ENCODE peak calls at places on chromosomes 13 and 19, in four cellular contexts. J, Y, Z and W are unnamed samples.

GRCh38 chr13:99312493-99312883 is 5.3 kb upstream of the GPR183 start:
- DNase-seq in J (peak; percentile 55), Y (no peak), Z (no peak), W (peak; percentile 68)

GRCh38 chr13:66508153-66508909 is 721.8 kb downstream of the PCDH9 start:
- DNase-seq in J (no peak), Y (no peak), Z (no peak), W (no peak)

GRCh38 chr19:52296773-52297600 is at the start of gene ZNF480:
- DNase-seq in J (peak; percentile 84), Y (peak; percentile 87), Z (peak; percentile 75), W (peak; percentile 86)

GRCh38 chr13:34678154-34678553 is 263.9 kb upstream of the NBEA start:
- DNase-seq in J (no peak), Y (no peak), Z (peak; percentile 39), W (no peak)

GRCh38 chr13:42393573-42394360 is 121.8 kb downstream of the AKAP11 start:
- DNase-seq in J (no peak), Y (no peak), Z (no peak), W (no peak)

GRCh38 chr13:99065250-99066015 is 87.6 kb upstream of the DOCK9 start:
- DNase-seq in J (no peak), Y (no peak), Z (no peak), W (no peak)

GRCh38 chr13:56850852-56851251 is 289.9 kb upstream of the PRR20A start:
- DNase-seq in J (no peak), Y (no peak), Z (no peak), W (no peak)

GRCh38 chr13:40812102-40812501 is 22.7 kb downstream of the SLC25A15 start:
- DNase-seq in J (no peak), Y (no peak), Z (no peak), W (no peak)

GRCh38 chr19:14006766-14007562 is 844 bp upstream of the RFX1 start:
- DNase-seq in J (no peak), Y (no peak), Z (no peak), W (no peak)

GRCh38 chr19:4345656-4346383 is 2.5 kb downstream of the MPND start:
- DNase-seq in J (no peak), Y (no peak), Z (no peak), W (peak; percentile 93)

GRCh38 chr13:66860868-66861447 is 369.2 kb downstream of the PCDH9 start:
- DNase-seq in J (no peak), Y (no peak), Z (no peak), W (no peak)

GRCh38 chr19:3497757-3498515 is 2.5 kb downstream of the DOHH start:
- DNase-seq in J (no peak), Y (no peak), Z (no peak), W (no peak)

GRCh38 chr19:17579523-17580244 is 24.2 kb downstream of the COLGALT1 start:
- DNase-seq in J (peak; percentile 35), Y (no peak), Z (peak; percentile 39), W (no peak)

GRCh38 chr19:7333198-7334118 is 15.3 kb upstream of the ARHGEF18 start:
- DNase-seq in J (peak; percentile 64), Y (no peak), Z (peak; percentile 61), W (no peak)

GRCh38 chr13:50589139-50589538 is 254.4 kb downstream of the DLEU7 start:
- DNase-seq in J (no peak), Y (no peak), Z (no peak), W (no peak)

GRCh38 chr13:26583662-26584061 is 26.2 kb downstream of the WASF3 start:
- DNase-seq in J (no peak), Y (no peak), Z (no peak), W (no peak)

GRCh38 chr19:27776020-27776419 is 1436.9 kb downstream of the UQCRFS1 start:
- DNase-seq in J (no peak), Y (no peak), Z (no peak), W (no peak)

GRCh38 chr13:73481265-73481664 is 422.5 kb downstream of the KLF5 start:
- DNase-seq in J (no peak), Y (no peak), Z (no peak), W (no peak)

GRCh38 chr13:50130686-50131051 is 115.4 kb downstream of the KCNRG start:
- DNase-seq in J (peak; percentile 36), Y (peak; percentile 51), Z (peak; percentile 53), W (no peak)

GRCh38 chr13:92622905-92623304 is 603.7 kb upstream of the GPC6 start:
- DNase-seq in J (no peak), Y (no peak), Z (no peak), W (no peak)

GRCh38 chr13:75792526-75793187 is 156.5 kb downstream of the LMO7 start:
- DNase-seq in J (no peak), Y (no peak), Z (no peak), W (no peak)

GRCh38 chr13:95099541-95099940 is 201.7 kb downstream of the ABCC4 start:
- DNase-seq in J (no peak), Y (no peak), Z (peak; percentile 72), W (no peak)

GRCh38 chr19:13841339-13842293 is 35.3 kb upstream of the NANOS3 start:
- DNase-seq in J (peak; percentile 74), Y (peak; percentile 56), Z (no peak), W (peak; percentile 55)

GRCh38 chr19:28873301-28873700 is 339.6 kb downstream of the UQCRFS1 start:
- DNase-seq in J (no peak), Y (no peak), Z (no peak), W (no peak)

GRCh38 chr13:41137951-41138350 is 5.3 kb upstream of the KBTBD6 start:
- DNase-seq in J (no peak), Y (no peak), Z (no peak), W (no peak)

GRCh38 chr13:75544681-75545333 is 4.8 kb upstream of the UCHL3 start:
- DNase-seq in J (no peak), Y (no peak), Z (no peak), W (no peak)

GRCh38 chr13:30341815-30342570 is 34.6 kb upstream of the KATNAL1 start:
- DNase-seq in J (peak; percentile 81), Y (no peak), Z (peak; percentile 71), W (peak; percentile 78)

GRCh38 chr13:25501231-25501630 is 129.5 kb downstream of the ATP8A2 start:
- DNase-seq in J (no peak), Y (no peak), Z (no peak), W (no peak)

GRCh38 chr13:114109646-114110045 is 22.8 kb downstream of the RASA3 start:
- DNase-seq in J (no peak), Y (no peak), Z (no peak), W (no peak)

GRCh38 chr19:42280761-42281174 is 11.7 kb downstream of the CIC start:
- DNase-seq in J (peak; percentile 79), Y (peak; percentile 8), Z (peak; percentile 39), W (no peak)

GRCh38 chr13:50914848-50915247 is 5.3 kb downstream of the RNASEH2B start:
- DNase-seq in J (no peak), Y (no peak), Z (no peak), W (no peak)

GRCh38 chr13:73259061-73259908 is 200.5 kb downstream of the KLF5 start:
- DNase-seq in J (no peak), Y (no peak), Z (no peak), W (no peak)

GRCh38 chr13:46648166-46648607 is 95.2 kb downstream of the LRCH1 start:
- DNase-seq in J (no peak), Y (no peak), Z (no peak), W (no peak)

GRCh38 chr13:49935171-49936084 is 712 bp downstream of the SPRYD7 start:
- DNase-seq in J (peak; percentile 21), Y (peak; percentile 27), Z (peak; percentile 57), W (no peak)

GRCh38 chr19:18194554-18195238 is 1.7 kb downstream of the MPV17L2 start:
- DNase-seq in J (no peak), Y (no peak), Z (peak; percentile 11), W (peak; percentile 48)

GRCh38 chr19:48630289-48631036 is 6.7 kb downstream of the DBP start:
- DNase-seq in J (peak; percentile 78), Y (no peak), Z (peak; percentile 70), W (peak; percentile 59)

GRCh38 chr19:48627865-48628314 is 8.6 kb downstream of the SPHK2 start:
- DNase-seq in J (no peak), Y (no peak), Z (no peak), W (no peak)

GRCh38 chr19:48628486-48629296 is 8.5 kb downstream of the DBP start:
- DNase-seq in J (no peak), Y (no peak), Z (no peak), W (no peak)

GRCh38 chr19:48629599-48630288 is 7.4 kb downstream of the DBP start:
- DNase-seq in J (no peak), Y (no peak), Z (peak; percentile 82), W (no peak)

DNA sequence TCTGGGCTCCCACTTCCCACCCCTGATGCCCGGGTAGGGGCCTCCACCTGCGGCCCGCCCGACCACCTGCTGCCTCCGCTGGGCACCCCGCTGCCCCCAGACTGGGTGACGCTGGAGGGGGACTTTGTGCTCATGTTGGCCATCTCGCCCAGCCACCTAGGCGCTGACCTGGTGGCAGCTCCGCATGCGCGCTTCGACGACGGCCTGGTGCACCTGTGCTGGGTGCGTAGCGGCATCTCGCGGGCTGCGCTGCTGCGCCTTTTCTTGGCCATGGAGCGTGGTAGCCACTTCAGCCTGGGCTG is 7.9 kb downstream of the DBP start:
- DNase-seq in J (no peak), Y (no peak), Z (no peak), W (no peak)
- H3K4me1 ChIP-seq in J (peaks cover 12% of the 10 kb centered on the region), Y (peaks cover 24% of the 10 kb centered on the region), Z (peaks cover 18% of the 10 kb centered on the region), W (peaks cover 15% of the 10 kb centered on the region)

GRCh38 chr19:46927893-46928292 is 67.1 kb downstream of the ARHGAP35 start:
- DNase-seq in J (no peak), Y (no peak), Z (no peak), W (no peak)
- H3K4me1 ChIP-seq in J (peaks cover 13% of the 10 kb centered on the region), Y (peaks cover 72% of the 10 kb centered on the region), Z (peaks cover 39% of the 10 kb centered on the region), W (peaks cover 17% of the 10 kb centered on the region)

DNA sequence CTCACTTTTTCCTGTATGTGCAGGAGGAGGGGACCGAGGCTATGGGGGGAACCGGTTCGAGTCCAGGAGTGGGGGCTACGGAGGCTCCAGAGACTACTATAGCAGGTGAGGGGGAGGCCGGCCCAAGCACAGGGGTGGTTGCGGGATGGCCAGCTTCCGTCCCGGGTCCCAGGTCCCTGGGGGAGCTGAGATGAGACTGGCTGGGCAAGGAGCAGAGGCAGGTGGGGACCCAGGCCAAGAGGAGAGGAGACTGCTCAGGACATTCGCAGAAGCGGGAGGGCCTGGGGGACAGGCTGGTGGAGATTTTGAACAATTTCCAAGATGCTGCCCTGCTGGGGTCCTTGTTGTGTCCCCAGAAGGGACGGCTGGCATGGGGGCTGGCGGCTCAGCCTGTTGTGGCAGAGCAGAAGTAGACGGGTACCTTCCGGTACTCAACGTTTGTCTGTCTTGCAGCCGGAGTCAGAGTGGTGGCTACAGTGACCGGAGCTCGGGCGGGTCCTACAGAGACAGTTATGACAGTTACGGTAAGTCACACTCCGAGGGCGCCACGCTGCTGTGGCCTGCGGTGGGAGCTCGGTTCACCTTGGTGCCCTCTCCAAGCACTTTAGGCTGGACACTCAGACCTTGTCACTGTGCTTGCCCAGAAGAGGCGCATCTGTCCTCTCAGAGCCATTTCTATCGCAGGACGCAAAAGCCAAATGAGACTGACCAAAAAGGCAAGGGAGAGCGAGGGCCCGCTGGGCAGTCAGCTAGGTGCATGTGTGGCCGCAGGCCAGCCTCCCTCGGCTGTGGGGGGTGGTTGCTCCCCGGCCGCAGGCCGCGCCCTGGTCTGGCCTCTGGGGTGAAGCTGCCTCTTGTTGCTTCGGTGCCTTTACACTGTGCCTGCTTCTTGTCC is 2.6 kb downstream of the CIRBP start:
- DNase-seq in J (no peak), Y (no peak), Z (no peak), W (no peak)
- H3K4me1 ChIP-seq in J (peaks cover 61% of the 10 kb centered on the region), Y (peaks cover 83% of the 10 kb centered on the region), Z (peaks cover 42% of the 10 kb centered on the region), W (peaks cover 50% of the 10 kb centered on the region)

DNA sequence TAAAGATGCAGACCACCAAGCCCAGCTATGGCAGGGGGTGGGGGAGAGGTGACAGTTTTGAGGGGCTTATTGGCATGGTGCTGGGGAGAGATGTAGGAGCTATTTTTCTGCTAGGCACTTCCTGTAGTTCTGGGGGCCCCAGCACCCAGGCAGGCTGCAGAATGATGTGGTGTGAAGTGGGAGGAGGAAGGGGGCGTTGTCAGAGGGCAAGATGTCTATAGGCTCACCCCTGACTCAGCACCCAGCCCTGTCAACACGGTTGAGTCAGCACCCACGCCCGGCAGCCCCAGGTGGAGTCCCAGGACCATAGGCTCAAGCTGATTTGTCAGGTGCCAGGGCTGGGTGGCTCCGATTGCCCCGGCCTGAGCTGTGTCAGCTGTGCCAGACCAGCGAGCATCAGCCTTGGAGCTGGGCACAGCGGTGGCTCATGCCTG is 5.8 kb downstream of the KLF2 start:
- DNase-seq in J (peak; percentile 73), Y (peak; percentile 96), Z (peak; percentile 81), W (peak; percentile 53)
- H3K4me1 ChIP-seq in J (no peaks in the 10 kb centered on the region), Y (peaks cover 38% of the 10 kb centered on the region), Z (peaks cover 28% of the 10 kb centered on the region), W (no peaks in the 10 kb centered on the region)